ENCODE peak calls at places on chromosomes 13 and 19, in ten cellular contexts. One of them, this sample, is unnamed.

GRCh38 chr13:112793545-112794445 is 104.0 kb downstream of the ATP11A start:
- DNase-seq in C1 segment of cervical spinal cord: no peak
- DNase-seq in H1: no peak
- DNase-seq in stimulated activated CD8-positive, alpha-beta memory T cell treated with anti-CD3 and anti-CD28 coated beads, Interleukin-7, amount 100 ng/mL, for 1 hour: no peak
- DNase-seq in RKO: no peak
- DNase-seq in EL: no peak
- DNase-seq in T-helper 2 cell: no peak
- DNase-seq in HuH-7.5: no peak
- DNase-seq in osteocyte: no peak
- DNase-seq in NCI-H2171: no peak
- DNase-seq in this sample: no peak

GRCh38 chr19:2613507-2614295 is 88.8 kb downstream of the GNG7 start:
- DNase-seq in C1 segment of cervical spinal cord: no peak
- DNase-seq in H1: no peak
- DNase-seq in stimulated activated CD8-positive, alpha-beta memory T cell treated with anti-CD3 and anti-CD28 coated beads, Interleukin-7, amount 100 ng/mL, for 1 hour: no peak
- DNase-seq in RKO: peak; percentile 32
- DNase-seq in EL: peak; percentile 47
- DNase-seq in T-helper 2 cell: peak; percentile 61
- DNase-seq in HuH-7.5: peak; percentile 61
- DNase-seq in osteocyte: no peak
- DNase-seq in NCI-H2171: no peak
- DNase-seq in this sample: no peak

GRCh38 chr19:16893686-16893990 is 4.8 kb downstream of the F2RL3 start:
- DNase-seq in C1 segment of cervical spinal cord: no peak
- DNase-seq in H1: no peak
- DNase-seq in stimulated activated CD8-positive, alpha-beta memory T cell treated with anti-CD3 and anti-CD28 coated beads, Interleukin-7, amount 100 ng/mL, for 1 hour: no peak
- DNase-seq in RKO: no peak
- DNase-seq in EL: no peak
- DNase-seq in T-helper 2 cell: no peak
- DNase-seq in HuH-7.5: no peak
- DNase-seq in osteocyte: no peak
- DNase-seq in NCI-H2171: peak; percentile 52
- DNase-seq in this sample: no peak

GRCh38 chr13:110373617-110374016 is 66.5 kb downstream of the COL4A2 start:
- DNase-seq in C1 segment of cervical spinal cord: no peak
- DNase-seq in H1: no peak
- DNase-seq in stimulated activated CD8-positive, alpha-beta memory T cell treated with anti-CD3 and anti-CD28 coated beads, Interleukin-7, amount 100 ng/mL, for 1 hour: no peak
- DNase-seq in RKO: no peak
- DNase-seq in EL: no peak
- DNase-seq in T-helper 2 cell: no peak
- DNase-seq in HuH-7.5: no peak
- DNase-seq in osteocyte: no peak
- DNase-seq in NCI-H2171: no peak
- DNase-seq in this sample: no peak

GRCh38 chr19:1748703-1749341 is 4.5 kb upstream of the ONECUT3 start:
- DNase-seq in C1 segment of cervical spinal cord: no peak
- DNase-seq in H1: no peak
- DNase-seq in stimulated activated CD8-positive, alpha-beta memory T cell treated with anti-CD3 and anti-CD28 coated beads, Interleukin-7, amount 100 ng/mL, for 1 hour: no peak
- DNase-seq in RKO: no peak
- DNase-seq in EL: no peak
- DNase-seq in T-helper 2 cell: no peak
- DNase-seq in HuH-7.5: no peak
- DNase-seq in osteocyte: no peak
- DNase-seq in NCI-H2171: no peak
- DNase-seq in this sample: no peak

GRCh38 chr19:42480335-42481095 is 37.8 kb upstream of the CXCL17 start:
- DNase-seq in C1 segment of cervical spinal cord: no peak
- DNase-seq in H1: no peak
- DNase-seq in stimulated activated CD8-positive, alpha-beta memory T cell treated with anti-CD3 and anti-CD28 coated beads, Interleukin-7, amount 100 ng/mL, for 1 hour: no peak
- DNase-seq in RKO: no peak
- DNase-seq in EL: peak; percentile 73
- DNase-seq in T-helper 2 cell: peak; percentile 9
- DNase-seq in HuH-7.5: no peak
- DNase-seq in osteocyte: no peak
- DNase-seq in NCI-H2171: no peak
- DNase-seq in this sample: no peak

GRCh38 chr19:17777840-17778620 is 16.9 kb upstream of the B3GNT3 start:
- DNase-seq in C1 segment of cervical spinal cord: no peak
- DNase-seq in H1: peak; percentile 87
- DNase-seq in stimulated activated CD8-positive, alpha-beta memory T cell treated with anti-CD3 and anti-CD28 coated beads, Interleukin-7, amount 100 ng/mL, for 1 hour: no peak
- DNase-seq in RKO: peak; percentile 79
- DNase-seq in EL: peak; percentile 69
- DNase-seq in T-helper 2 cell: peak; percentile 34
- DNase-seq in HuH-7.5: no peak
- DNase-seq in osteocyte: no peak
- DNase-seq in NCI-H2171: no peak
- DNase-seq in this sample: no peak

GRCh38 chr19:55720214-55720746 is 17.9 kb downstream of the NLRP9 start:
- DNase-seq in C1 segment of cervical spinal cord: no peak
- DNase-seq in H1: no peak
- DNase-seq in stimulated activated CD8-positive, alpha-beta memory T cell treated with anti-CD3 and anti-CD28 coated beads, Interleukin-7, amount 100 ng/mL, for 1 hour: no peak
- DNase-seq in RKO: peak; percentile 49
- DNase-seq in EL: no peak
- DNase-seq in T-helper 2 cell: no peak
- DNase-seq in HuH-7.5: no peak
- DNase-seq in osteocyte: no peak
- DNase-seq in NCI-H2171: no peak
- DNase-seq in this sample: no peak

GRCh38 chr19:30355586-30355985 is 16.6 kb upstream of the ZNF536 start:
- DNase-seq in C1 segment of cervical spinal cord: no peak
- DNase-seq in H1: no peak
- DNase-seq in stimulated activated CD8-positive, alpha-beta memory T cell treated with anti-CD3 and anti-CD28 coated beads, Interleukin-7, amount 100 ng/mL, for 1 hour: no peak
- DNase-seq in RKO: no peak
- DNase-seq in EL: no peak
- DNase-seq in T-helper 2 cell: no peak
- DNase-seq in HuH-7.5: no peak
- DNase-seq in osteocyte: no peak
- DNase-seq in NCI-H2171: no peak
- DNase-seq in this sample: no peak

GRCh38 chr19:55586976-55587668 is 6.5 kb upstream of the ZNF579 start:
- DNase-seq in C1 segment of cervical spinal cord: peak; percentile 79
- DNase-seq in H1: peak; percentile 84
- DNase-seq in stimulated activated CD8-positive, alpha-beta memory T cell treated with anti-CD3 and anti-CD28 coated beads, Interleukin-7, amount 100 ng/mL, for 1 hour: peak; percentile 83
- DNase-seq in RKO: peak; percentile 77
- DNase-seq in EL: peak; percentile 89
- DNase-seq in T-helper 2 cell: peak; percentile 88
- DNase-seq in HuH-7.5: peak; percentile 99
- DNase-seq in osteocyte: peak; percentile 97
- DNase-seq in NCI-H2171: peak; percentile 85
- DNase-seq in this sample: peak; percentile 84

GRCh38 chr19:42066075-42066754 is 3.8 kb downstream of the GRIK5 start:
- DNase-seq in C1 segment of cervical spinal cord: no peak
- DNase-seq in H1: peak; percentile 29
- DNase-seq in stimulated activated CD8-positive, alpha-beta memory T cell treated with anti-CD3 and anti-CD28 coated beads, Interleukin-7, amount 100 ng/mL, for 1 hour: no peak
- DNase-seq in RKO: no peak
- DNase-seq in EL: peak; percentile 15
- DNase-seq in T-helper 2 cell: peak; percentile 49
- DNase-seq in HuH-7.5: no peak
- DNase-seq in osteocyte: no peak
- DNase-seq in NCI-H2171: no peak
- DNase-seq in this sample: no peak

GRCh38 chr19:12669272-12670158 is 2.9 kb downstream of the WDR83 start:
- DNase-seq in C1 segment of cervical spinal cord: peak; percentile 84
- DNase-seq in H1: no peak
- DNase-seq in stimulated activated CD8-positive, alpha-beta memory T cell treated with anti-CD3 and anti-CD28 coated beads, Interleukin-7, amount 100 ng/mL, for 1 hour: peak; percentile 48
- DNase-seq in RKO: peak; percentile 88
- DNase-seq in EL: peak; percentile 84
- DNase-seq in T-helper 2 cell: peak; percentile 84
- DNase-seq in HuH-7.5: peak; percentile 85
- DNase-seq in osteocyte: peak; percentile 90
- DNase-seq in NCI-H2171: peak; percentile 70
- DNase-seq in this sample: peak; percentile 53

This sample was measured in T-helper 22 cell.